ENCODE peak calls at places on chromosomes 6 and 20, in eight cellular contexts. One of them, this sample, is unnamed. For H3K27me3, the result is how much of the 10 kb centered on the place peaks cover.

GRCh38 chr6:108180266-108180665 is 14.4 kb downstream of the NR2E1 start:
- DNase-seq in BE2C: no peak
- DNase-seq in esophagus squamous epithelium: no peak
- DNase-seq in hepatocyte: no peak
- DNase-seq in tibial artery: no peak
- DNase-seq in AG04450: no peak
- DNase-seq in psoas muscle: no peak
- DNase-seq in cardiac muscle cell: no peak
- DNase-seq in this sample: no peak

GRCh38 chr6:3884007-3884745 is 35.0 kb downstream of the FAM50B start:
- DNase-seq in BE2C: no peak
- DNase-seq in esophagus squamous epithelium: no peak
- DNase-seq in hepatocyte: peak
- DNase-seq in tibial artery: no peak
- DNase-seq in AG04450: peak
- DNase-seq in psoas muscle: no peak
- DNase-seq in cardiac muscle cell: peak
- DNase-seq in this sample: peak

GRCh38 chr6:81725127-81725526 is 27.4 kb downstream of the TENT5A start:
- DNase-seq in BE2C: no peak
- DNase-seq in esophagus squamous epithelium: no peak
- DNase-seq in hepatocyte: no peak
- DNase-seq in tibial artery: no peak
- DNase-seq in AG04450: no peak
- DNase-seq in psoas muscle: no peak
- DNase-seq in cardiac muscle cell: no peak
- DNase-seq in this sample: no peak

GRCh38 chr20:15851576-15852075 is 721.6 kb downstream of the KIF16B start:
- DNase-seq in BE2C: no peak
- DNase-seq in esophagus squamous epithelium: no peak
- DNase-seq in hepatocyte: no peak
- DNase-seq in tibial artery: no peak
- DNase-seq in AG04450: no peak
- DNase-seq in psoas muscle: no peak
- DNase-seq in cardiac muscle cell: no peak
- DNase-seq in this sample: no peak

GRCh38 chr6:138430361-138431145 is 26.5 kb downstream of the HEBP2 start:
- DNase-seq in BE2C: no peak
- DNase-seq in esophagus squamous epithelium: no peak
- DNase-seq in hepatocyte: no peak
- DNase-seq in tibial artery: no peak
- DNase-seq in AG04450: no peak
- DNase-seq in psoas muscle: no peak
- DNase-seq in cardiac muscle cell: no peak
- DNase-seq in this sample: no peak

GRCh38 chr20:60649541-60649940 is 602.5 kb upstream of the CDH4 start:
- DNase-seq in BE2C: no peak
- DNase-seq in esophagus squamous epithelium: no peak
- DNase-seq in hepatocyte: no peak
- DNase-seq in tibial artery: no peak
- DNase-seq in AG04450: no peak
- DNase-seq in psoas muscle: no peak
- DNase-seq in cardiac muscle cell: no peak
- DNase-seq in this sample: no peak

GRCh38 chr20:62219101-62219991 is 732 bp downstream of the HRH3 start:
- DNase-seq in BE2C: peak
- DNase-seq in esophagus squamous epithelium: no peak
- DNase-seq in hepatocyte: no peak
- DNase-seq in tibial artery: no peak
- DNase-seq in AG04450: no peak
- DNase-seq in psoas muscle: no peak
- DNase-seq in cardiac muscle cell: no peak
- DNase-seq in this sample: no peak

GRCh38 chr6:149337330-149337729 is 19.8 kb downstream of the TAB2 start:
- DNase-seq in BE2C: no peak
- DNase-seq in esophagus squamous epithelium: no peak
- DNase-seq in hepatocyte: no peak
- DNase-seq in tibial artery: no peak
- DNase-seq in AG04450: no peak
- DNase-seq in psoas muscle: no peak
- DNase-seq in cardiac muscle cell: no peak
- DNase-seq in this sample: no peak

GRCh38 chr6:3385660-3386151 is 71.1 kb downstream of the SLC22A23 start:
- DNase-seq in BE2C: no peak
- DNase-seq in esophagus squamous epithelium: no peak
- DNase-seq in hepatocyte: no peak
- DNase-seq in tibial artery: peak
- DNase-seq in AG04450: no peak
- DNase-seq in psoas muscle: no peak
- DNase-seq in cardiac muscle cell: no peak
- DNase-seq in this sample: no peak

GRCh38 chr6:113591896-113592827 is 265.0 kb upstream of the MARCKS start:
- DNase-seq in BE2C: no peak
- DNase-seq in esophagus squamous epithelium: no peak
- DNase-seq in hepatocyte: peak
- DNase-seq in tibial artery: no peak
- DNase-seq in AG04450: no peak
- DNase-seq in psoas muscle: no peak
- DNase-seq in cardiac muscle cell: peak
- DNase-seq in this sample: peak

GRCh38 chr6:113351183-113351834 is 505.8 kb upstream of the MARCKS start:
- DNase-seq in BE2C: no peak
- DNase-seq in esophagus squamous epithelium: no peak
- DNase-seq in hepatocyte: no peak
- DNase-seq in tibial artery: no peak
- DNase-seq in AG04450: peak
- DNase-seq in psoas muscle: no peak
- DNase-seq in cardiac muscle cell: peak
- DNase-seq in this sample: peak

GRCh38 chr20:33859157-33859695 is 48.1 kb downstream of the CHMP4B start:
- DNase-seq in BE2C: no peak
- DNase-seq in esophagus squamous epithelium: no peak
- DNase-seq in hepatocyte: no peak
- DNase-seq in tibial artery: no peak
- DNase-seq in AG04450: no peak
- DNase-seq in psoas muscle: no peak
- DNase-seq in cardiac muscle cell: peak
- DNase-seq in this sample: no peak

GRCh38 chr6:39228992-39229767 is at the start of gene KCNK5:
- DNase-seq in BE2C: peak
- DNase-seq in esophagus squamous epithelium: peak
- DNase-seq in hepatocyte: peak
- DNase-seq in tibial artery: peak
- DNase-seq in AG04450: no peak
- DNase-seq in psoas muscle: peak
- DNase-seq in cardiac muscle cell: peak
- DNase-seq in this sample: peak

GRCh38 chr6:45724511-45724910 is 291.1 kb downstream of the CLIC5 start:
- DNase-seq in BE2C: no peak
- DNase-seq in esophagus squamous epithelium: no peak
- DNase-seq in hepatocyte: peak
- DNase-seq in tibial artery: no peak
- DNase-seq in AG04450: peak
- DNase-seq in psoas muscle: no peak
- DNase-seq in cardiac muscle cell: peak
- DNase-seq in this sample: peak

GRCh38 chr20:48785256-48785655 is 42.5 kb downstream of the PREX1 start:
- DNase-seq in BE2C: no peak
- DNase-seq in esophagus squamous epithelium: no peak
- DNase-seq in hepatocyte: no peak
- DNase-seq in tibial artery: no peak
- DNase-seq in AG04450: no peak
- DNase-seq in psoas muscle: no peak
- DNase-seq in cardiac muscle cell: no peak
- DNase-seq in this sample: no peak

GRCh38 chr6:53945765-53946407 is 151.1 kb downstream of the LRRC1 start:
- DNase-seq in BE2C: no peak
- DNase-seq in esophagus squamous epithelium: no peak
- DNase-seq in hepatocyte: no peak
- DNase-seq in tibial artery: no peak
- DNase-seq in AG04450: no peak
- DNase-seq in psoas muscle: no peak
- DNase-seq in cardiac muscle cell: no peak
- DNase-seq in this sample: no peak

GRCh38 chr6:36120539-36120938 is 9.8 kb upstream of the MAPK13 start:
- DNase-seq in BE2C: no peak
- DNase-seq in esophagus squamous epithelium: no peak
- DNase-seq in hepatocyte: no peak
- DNase-seq in tibial artery: no peak
- DNase-seq in AG04450: no peak
- DNase-seq in psoas muscle: no peak
- DNase-seq in cardiac muscle cell: no peak
- DNase-seq in this sample: no peak

GRCh38 chr6:107414246-107414645 is 45.1 kb downstream of the PDSS2 start:
- DNase-seq in BE2C: no peak
- DNase-seq in esophagus squamous epithelium: no peak
- DNase-seq in hepatocyte: no peak
- DNase-seq in tibial artery: no peak
- DNase-seq in AG04450: no peak
- DNase-seq in psoas muscle: no peak
- DNase-seq in cardiac muscle cell: no peak
- DNase-seq in this sample: no peak

GRCh38 chr6:112150363-112150762 is 63.0 kb downstream of the FAM229B start:
- DNase-seq in BE2C: peak
- DNase-seq in esophagus squamous epithelium: no peak
- DNase-seq in hepatocyte: peak
- DNase-seq in tibial artery: no peak
- DNase-seq in AG04450: no peak
- DNase-seq in psoas muscle: no peak
- DNase-seq in cardiac muscle cell: no peak
- DNase-seq in this sample: peak

DNA sequence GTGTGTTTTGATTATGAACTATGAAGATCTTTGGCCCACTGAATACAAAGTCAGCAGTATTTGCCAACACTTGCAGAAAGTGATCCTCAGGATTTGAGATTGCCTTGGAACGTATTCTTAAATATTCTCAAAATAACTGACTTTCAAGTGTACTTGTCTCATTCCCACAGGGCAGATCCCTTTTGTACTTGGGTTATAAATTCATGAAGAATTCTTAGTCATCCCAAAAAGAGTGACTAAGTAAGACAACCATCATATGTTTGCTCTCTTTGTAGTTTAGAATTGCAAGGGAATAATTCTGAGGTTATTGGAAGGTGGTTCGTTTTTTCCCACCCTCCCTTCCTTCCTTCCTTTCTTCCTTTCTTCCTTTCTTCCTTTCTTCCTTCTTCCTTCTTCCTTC is 677.9 kb downstream of the DOK5 start:
- DNase-seq in BE2C: no peak
- DNase-seq in esophagus squamous epithelium: no peak
- DNase-seq in hepatocyte: no peak
- DNase-seq in tibial artery: no peak
- DNase-seq in AG04450: no peak
- DNase-seq in psoas muscle: no peak
- DNase-seq in cardiac muscle cell: no peak
- DNase-seq in this sample: peak
- TF ChIP-seq CTCF in BE2C: no peak
- TF ChIP-seq CTCF in esophagus squamous epithelium: no peak
- TF ChIP-seq CTCF in hepatocyte: no peak
- TF ChIP-seq CTCF in tibial artery: no peak
- TF ChIP-seq CTCF in AG04450: no peak
- TF ChIP-seq CTCF in psoas muscle: no peak
- TF ChIP-seq CTCF in cardiac muscle cell: no peak
- TF ChIP-seq CTCF in this sample: no peak

GRCh38 chr6:41492261-41492891 is 53.8 kb upstream of the FOXP4 start:
- DNase-seq in BE2C: no peak
- DNase-seq in esophagus squamous epithelium: no peak
- DNase-seq in hepatocyte: no peak
- DNase-seq in tibial artery: no peak
- DNase-seq in AG04450: no peak
- DNase-seq in psoas muscle: no peak
- DNase-seq in cardiac muscle cell: no peak
- DNase-seq in this sample: no peak
- H3K27me3 ChIP-seq in BE2C: under half
- H3K27me3 ChIP-seq in esophagus squamous epithelium: half or more
- H3K27me3 ChIP-seq in hepatocyte: under half
- H3K27me3 ChIP-seq in tibial artery: under half
- H3K27me3 ChIP-seq in AG04450: under half
- H3K27me3 ChIP-seq in psoas muscle: under half
- H3K27me3 ChIP-seq in cardiac muscle cell: under half
- H3K27me3 ChIP-seq in this sample: under half

GRCh38 chr6:127858992-127859391 is 41.9 kb downstream of the THEMIS start:
- DNase-seq in BE2C: no peak
- DNase-seq in esophagus squamous epithelium: no peak
- DNase-seq in hepatocyte: no peak
- DNase-seq in tibial artery: no peak
- DNase-seq in AG04450: no peak
- DNase-seq in psoas muscle: no peak
- DNase-seq in cardiac muscle cell: no peak
- DNase-seq in this sample: no peak

GRCh38 chr6:127857051-127857637 is 43.7 kb downstream of the THEMIS start:
- DNase-seq in BE2C: no peak
- DNase-seq in esophagus squamous epithelium: no peak
- DNase-seq in hepatocyte: no peak
- DNase-seq in tibial artery: no peak
- DNase-seq in AG04450: no peak
- DNase-seq in psoas muscle: no peak
- DNase-seq in cardiac muscle cell: peak
- DNase-seq in this sample: no peak

GRCh38 chr6:127859956-127860355 is 40.9 kb downstream of the THEMIS start:
- DNase-seq in BE2C: no peak
- DNase-seq in esophagus squamous epithelium: no peak
- DNase-seq in hepatocyte: no peak
- DNase-seq in tibial artery: no peak
- DNase-seq in AG04450: no peak
- DNase-seq in psoas muscle: no peak
- DNase-seq in cardiac muscle cell: no peak
- DNase-seq in this sample: no peak

GRCh38 chr6:127854009-127854408 is 46.8 kb downstream of the THEMIS start:
- DNase-seq in BE2C: no peak
- DNase-seq in esophagus squamous epithelium: no peak
- DNase-seq in hepatocyte: no peak
- DNase-seq in tibial artery: no peak
- DNase-seq in AG04450: no peak
- DNase-seq in psoas muscle: no peak
- DNase-seq in cardiac muscle cell: peak
- DNase-seq in this sample: peak

GRCh38 chr6:127855542-127856159 is 45.2 kb downstream of the THEMIS start:
- DNase-seq in BE2C: peak
- DNase-seq in esophagus squamous epithelium: no peak
- DNase-seq in hepatocyte: peak
- DNase-seq in tibial artery: no peak
- DNase-seq in AG04450: no peak
- DNase-seq in psoas muscle: no peak
- DNase-seq in cardiac muscle cell: peak
- DNase-seq in this sample: peak
- TF ChIP-seq CTCF in BE2C: peak
- TF ChIP-seq CTCF in esophagus squamous epithelium: peak
- TF ChIP-seq CTCF in hepatocyte: peak
- TF ChIP-seq CTCF in tibial artery: peak
- TF ChIP-seq CTCF in AG04450: peak
- TF ChIP-seq CTCF in psoas muscle: peak
- TF ChIP-seq CTCF in cardiac muscle cell: peak
- TF ChIP-seq CTCF in this sample: peak

DNA sequence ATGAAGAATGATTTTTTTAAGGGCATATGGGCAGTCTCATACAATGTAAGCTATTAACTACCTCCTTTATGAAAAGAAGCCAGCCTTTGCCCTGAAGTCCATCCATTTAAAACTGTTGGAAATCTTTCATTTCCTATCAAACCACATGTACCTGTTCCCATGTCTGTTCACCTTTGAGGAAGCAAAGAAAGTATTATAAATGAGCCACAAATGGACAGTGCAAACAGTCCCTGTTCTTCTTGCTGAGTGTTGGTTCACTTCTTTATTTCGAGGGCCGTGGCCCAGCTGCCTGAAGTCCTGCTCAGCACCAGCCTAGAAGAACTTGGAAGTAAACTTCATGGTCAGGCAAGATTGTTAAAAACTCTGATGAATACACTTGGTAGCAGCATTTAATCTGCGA is 112.4 kb downstream of the TMEM242 start:
- DNase-seq in BE2C: no peak
- DNase-seq in esophagus squamous epithelium: no peak
- DNase-seq in hepatocyte: no peak
- DNase-seq in tibial artery: no peak
- DNase-seq in AG04450: no peak
- DNase-seq in psoas muscle: no peak
- DNase-seq in cardiac muscle cell: no peak
- DNase-seq in this sample: no peak
- H3K27me3 ChIP-seq in BE2C: under half
- H3K27me3 ChIP-seq in esophagus squamous epithelium: under half
- H3K27me3 ChIP-seq in hepatocyte: under half
- H3K27me3 ChIP-seq in tibial artery: under half
- H3K27me3 ChIP-seq in AG04450: under half
- H3K27me3 ChIP-seq in psoas muscle: under half
- H3K27me3 ChIP-seq in cardiac muscle cell: under half
- H3K27me3 ChIP-seq in this sample: under half